ENCODE peak calls at places on chromosome 19, in seven cellular contexts. One of them, this sample, is unnamed.

GRCh38 chr19:768424-768823 is 17.5 kb downstream of the MISP start:
- DNase-seq in ovary: peak; percentile 48
- DNase-seq in neural progenitor cell: no peak
- DNase-seq in tibial artery: no peak
- DNase-seq in cardiac muscle cell: peak; percentile 30
- DNase-seq in hepatocyte: peak; percentile 79
- DNase-seq in ascending aorta: no peak
- DNase-seq in this sample: no peak

GRCh38 chr19:708154-709141 is at the start of gene PALM:
- DNase-seq in ascending aorta: no peak
- DNase-seq in cardiac muscle cell: peak; percentile 81
- DNase-seq in ovary: peak; percentile 76
- DNase-seq in hepatocyte: peak; percentile 80
- DNase-seq in neural progenitor cell: peak; percentile 80
- DNase-seq in tibial artery: no peak
- DNase-seq in this sample: no peak

GRCh38 chr19:48403606-48404005 is 10.1 kb downstream of the GRIN2D start:
- DNase-seq in neural progenitor cell: peak; percentile 80
- DNase-seq in ovary: no peak
- DNase-seq in hepatocyte: peak; percentile 70
- DNase-seq in tibial artery: peak; percentile 36
- DNase-seq in cardiac muscle cell: peak; percentile 77
- DNase-seq in ascending aorta: no peak
- DNase-seq in this sample: peak; percentile 63

GRCh38 chr19:44878119-44878865 is 12.8 kb upstream of the TOMM40 start:
- DNase-seq in cardiac muscle cell: no peak
- DNase-seq in ascending aorta: no peak
- DNase-seq in hepatocyte: no peak
- DNase-seq in tibial artery: no peak
- DNase-seq in ovary: no peak
- DNase-seq in neural progenitor cell: no peak
- DNase-seq in this sample: no peak

GRCh38 chr19:1149259-1150045 is 24.6 kb downstream of the SBNO2 start:
- DNase-seq in hepatocyte: no peak
- DNase-seq in ovary: no peak
- DNase-seq in neural progenitor cell: no peak
- DNase-seq in cardiac muscle cell: no peak
- DNase-seq in ascending aorta: no peak
- DNase-seq in tibial artery: no peak
- DNase-seq in this sample: no peak

GRCh38 chr19:28869459-28869858 is 343.5 kb downstream of the UQCRFS1 start:
- DNase-seq in hepatocyte: no peak
- DNase-seq in ovary: no peak
- DNase-seq in tibial artery: no peak
- DNase-seq in ascending aorta: no peak
- DNase-seq in neural progenitor cell: no peak
- DNase-seq in cardiac muscle cell: no peak
- DNase-seq in this sample: no peak

GRCh38 chr19:31354316-31354715 is 5.1 kb upstream of the TSHZ3 start:
- DNase-seq in ovary: no peak
- DNase-seq in neural progenitor cell: no peak
- DNase-seq in cardiac muscle cell: no peak
- DNase-seq in hepatocyte: no peak
- DNase-seq in tibial artery: no peak
- DNase-seq in ascending aorta: no peak
- DNase-seq in this sample: no peak

GRCh38 chr19:51124216-51124615 is 490 bp upstream of the SIGLEC9 start:
- DNase-seq in ovary: no peak
- DNase-seq in neural progenitor cell: no peak
- DNase-seq in tibial artery: no peak
- DNase-seq in hepatocyte: no peak
- DNase-seq in cardiac muscle cell: no peak
- DNase-seq in ascending aorta: no peak
- DNase-seq in this sample: no peak

GRCh38 chr19:32178841-32179410 is 166.5 kb upstream of the ZNF507 start:
- DNase-seq in hepatocyte: no peak
- DNase-seq in ascending aorta: no peak
- DNase-seq in tibial artery: no peak
- DNase-seq in ovary: no peak
- DNase-seq in neural progenitor cell: no peak
- DNase-seq in cardiac muscle cell: no peak
- DNase-seq in this sample: no peak

GRCh38 chr19:23409392-23410048 is 14.2 kb upstream of the ZNF91 start:
- DNase-seq in ovary: no peak
- DNase-seq in ascending aorta: no peak
- DNase-seq in cardiac muscle cell: no peak
- DNase-seq in neural progenitor cell: no peak
- DNase-seq in hepatocyte: no peak
- DNase-seq in tibial artery: no peak
- DNase-seq in this sample: no peak

GRCh38 chr19:2221250-2221831 is 14.8 kb downstream of the PLEKHJ1 start:
- DNase-seq in tibial artery: no peak
- DNase-seq in hepatocyte: no peak
- DNase-seq in ascending aorta: no peak
- DNase-seq in ovary: no peak
- DNase-seq in cardiac muscle cell: no peak
- DNase-seq in neural progenitor cell: no peak
- DNase-seq in this sample: no peak

GRCh38 chr19:15448014-15448777 is 1.6 kb downstream of the WIZ start:
- DNase-seq in ovary: peak; percentile 56
- DNase-seq in cardiac muscle cell: no peak
- DNase-seq in tibial artery: no peak
- DNase-seq in neural progenitor cell: no peak
- DNase-seq in ascending aorta: no peak
- DNase-seq in hepatocyte: no peak
- DNase-seq in this sample: no peak

GRCh38 chr19:50333737-50334617 is 4.8 kb upstream of the KCNC3 start:
- DNase-seq in hepatocyte: peak; percentile 91
- DNase-seq in ovary: peak; percentile 71
- DNase-seq in neural progenitor cell: peak; percentile 86
- DNase-seq in tibial artery: peak; percentile 33
- DNase-seq in ascending aorta: no peak
- DNase-seq in cardiac muscle cell: peak; percentile 86
- DNase-seq in this sample: peak; percentile 99

GRCh38 chr19:52190679-52191293 is 934 bp downstream of the PPP2R1A start:
- DNase-seq in tibial artery: no peak
- DNase-seq in hepatocyte: no peak
- DNase-seq in cardiac muscle cell: no peak
- DNase-seq in ovary: peak; percentile 53
- DNase-seq in neural progenitor cell: peak; percentile 38
- DNase-seq in ascending aorta: no peak
- DNase-seq in this sample: no peak

GRCh38 chr19:38634757-38635482 is 12.5 kb upstream of the ACTN4 start:
- DNase-seq in cardiac muscle cell: peak; percentile 69
- DNase-seq in ovary: peak; percentile 85
- DNase-seq in hepatocyte: peak; percentile 76
- DNase-seq in neural progenitor cell: peak; percentile 67
- DNase-seq in ascending aorta: no peak
- DNase-seq in tibial artery: peak; percentile 63
- DNase-seq in this sample: peak; percentile 72

GRCh38 chr19:16266586-16266942 is 58.1 kb upstream of the KLF2 start:
- DNase-seq in ovary: no peak
- DNase-seq in ascending aorta: no peak
- DNase-seq in cardiac muscle cell: no peak
- DNase-seq in neural progenitor cell: no peak
- DNase-seq in hepatocyte: no peak
- DNase-seq in tibial artery: no peak
- DNase-seq in this sample: no peak

GRCh38 chr19:15466851-15467733 is 2.7 kb upstream of the RASAL3 start:
- DNase-seq in neural progenitor cell: no peak
- DNase-seq in hepatocyte: no peak
- DNase-seq in tibial artery: no peak
- DNase-seq in cardiac muscle cell: no peak
- DNase-seq in ovary: no peak
- DNase-seq in ascending aorta: no peak
- DNase-seq in this sample: no peak

GRCh38 chr19:37470216-37470615 is 1.1 kb downstream of the ZNF570 start:
- DNase-seq in tibial artery: no peak
- DNase-seq in cardiac muscle cell: no peak
- DNase-seq in ovary: no peak
- DNase-seq in hepatocyte: no peak
- DNase-seq in neural progenitor cell: no peak
- DNase-seq in ascending aorta: no peak
- DNase-seq in this sample: no peak

GRCh38 chr19:39263912-39264305 is 4.3 kb upstream of the IFNL2 start:
- DNase-seq in cardiac muscle cell: no peak
- DNase-seq in ovary: no peak
- DNase-seq in tibial artery: no peak
- DNase-seq in hepatocyte: no peak
- DNase-seq in ascending aorta: no peak
- DNase-seq in neural progenitor cell: peak; percentile 23
- DNase-seq in this sample: no peak

GRCh38 chr19:39937094-39937493 is 2.7 kb upstream of the FCGBP start:
- DNase-seq in ascending aorta: no peak
- DNase-seq in tibial artery: no peak
- DNase-seq in ovary: no peak
- DNase-seq in cardiac muscle cell: no peak
- DNase-seq in hepatocyte: no peak
- DNase-seq in neural progenitor cell: no peak
- DNase-seq in this sample: no peak

GRCh38 chr19:45468159-45468651 is 409 bp downstream of the FOSB start:
- DNase-seq in ovary: peak; percentile 66
- DNase-seq in cardiac muscle cell: peak; percentile 44
- DNase-seq in tibial artery: no peak
- DNase-seq in ascending aorta: no peak
- DNase-seq in neural progenitor cell: peak; percentile 68
- DNase-seq in hepatocyte: peak; percentile 57
- DNase-seq in this sample: no peak

GRCh38 chr19:47109541-47110375 is 3.8 kb downstream of the ZC3H4 start:
- DNase-seq in ovary: no peak
- DNase-seq in neural progenitor cell: no peak
- DNase-seq in cardiac muscle cell: no peak
- DNase-seq in tibial artery: no peak
- DNase-seq in ascending aorta: no peak
- DNase-seq in hepatocyte: peak; percentile 57
- DNase-seq in this sample: no peak

GRCh38 chr19:48239120-48239519 is 16.6 kb downstream of the CARD8 start:
- DNase-seq in ascending aorta: no peak
- DNase-seq in hepatocyte: no peak
- DNase-seq in neural progenitor cell: no peak
- DNase-seq in ovary: no peak
- DNase-seq in cardiac muscle cell: no peak
- DNase-seq in tibial artery: no peak
- DNase-seq in this sample: no peak

GRCh38 chr19:38228491-38229439 is 4.7 kb upstream of the DPF1 start:
- DNase-seq in cardiac muscle cell: peak; percentile 71
- DNase-seq in hepatocyte: no peak
- DNase-seq in ascending aorta: no peak
- DNase-seq in neural progenitor cell: peak; percentile 87
- DNase-seq in ovary: no peak
- DNase-seq in tibial artery: no peak
- DNase-seq in this sample: no peak

GRCh38 chr19:31015778-31016177 is 333.5 kb downstream of the TSHZ3 start:
- DNase-seq in hepatocyte: no peak
- DNase-seq in ovary: no peak
- DNase-seq in tibial artery: no peak
- DNase-seq in neural progenitor cell: no peak
- DNase-seq in ascending aorta: no peak
- DNase-seq in cardiac muscle cell: no peak
- DNase-seq in this sample: no peak

GRCh38 chr19:7545904-7546303 is 10.4 kb downstream of the PNPLA6 start:
- DNase-seq in hepatocyte: no peak
- DNase-seq in ovary: no peak
- DNase-seq in ascending aorta: no peak
- DNase-seq in tibial artery: no peak
- DNase-seq in neural progenitor cell: no peak
- DNase-seq in cardiac muscle cell: no peak
- DNase-seq in this sample: no peak

GRCh38 chr19:48319647-48320537 is 5.5 kb upstream of the EMP3 start:
- DNase-seq in tibial artery: peak; percentile 85
- DNase-seq in hepatocyte: peak; percentile 86
- DNase-seq in neural progenitor cell: peak; percentile 92
- DNase-seq in ovary: peak; percentile 80
- DNase-seq in cardiac muscle cell: peak; percentile 91
- DNase-seq in ascending aorta: no peak
- DNase-seq in this sample: peak; percentile 76

GRCh38 chr19:15087182-15087581 is 5.2 kb downstream of the OR1I1 start:
- DNase-seq in tibial artery: no peak
- DNase-seq in hepatocyte: no peak
- DNase-seq in ovary: no peak
- DNase-seq in cardiac muscle cell: no peak
- DNase-seq in neural progenitor cell: no peak
- DNase-seq in ascending aorta: no peak
- DNase-seq in this sample: no peak

GRCh38 chr19:18068395-18068794 is 18.3 kb downstream of the IL12RB1 start:
- DNase-seq in ascending aorta: no peak
- DNase-seq in cardiac muscle cell: no peak
- DNase-seq in hepatocyte: no peak
- DNase-seq in ovary: no peak
- DNase-seq in tibial artery: no peak
- DNase-seq in neural progenitor cell: no peak
- DNase-seq in this sample: no peak
- TF ChIP-seq CTCF in ascending aorta: no peak
- TF ChIP-seq CTCF in cardiac muscle cell: no peak
- TF ChIP-seq CTCF in hepatocyte: no peak
- TF ChIP-seq CTCF in ovary: no peak
- TF ChIP-seq CTCF in tibial artery: no peak
- TF ChIP-seq CTCF in neural progenitor cell: no peak
- TF ChIP-seq CTCF in this sample: no peak

DNA sequence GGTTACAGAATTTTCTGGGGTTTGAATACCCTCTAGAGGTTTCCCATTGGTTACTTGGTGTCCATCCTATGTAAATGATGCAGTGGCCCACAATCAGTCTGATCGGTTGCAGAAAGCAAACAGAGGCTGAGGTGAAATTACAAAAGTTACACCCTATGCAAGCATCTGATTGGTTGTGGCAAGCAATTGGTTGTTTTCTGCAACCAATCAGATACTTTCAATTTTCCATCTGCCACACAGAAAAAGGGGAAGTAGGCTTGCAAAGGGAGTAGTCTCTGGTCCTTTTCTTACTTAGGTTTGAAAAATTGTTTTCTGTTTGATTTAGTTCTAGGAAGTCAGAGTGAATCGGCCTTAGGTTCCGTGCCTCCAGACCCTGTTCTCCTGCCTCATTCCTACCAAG is 93.1 kb downstream of the WTIP start:
- DNase-seq in ascending aorta: no peak
- DNase-seq in hepatocyte: no peak
- DNase-seq in cardiac muscle cell: no peak
- DNase-seq in neural progenitor cell: no peak
- DNase-seq in ovary: no peak
- DNase-seq in tibial artery: no peak
- DNase-seq in this sample: no peak
- H3K27ac ChIP-seq in ascending aorta: no peak overlapping the region
- H3K27ac ChIP-seq in hepatocyte: no peak overlapping the region
- H3K27ac ChIP-seq in cardiac muscle cell: no peak overlapping the region
- H3K27ac ChIP-seq in neural progenitor cell: no peak overlapping the region
- H3K27ac ChIP-seq in ovary: no peak overlapping the region
- H3K27ac ChIP-seq in tibial artery: no peak overlapping the region
- H3K27ac ChIP-seq in this sample: no peak overlapping the region

GRCh38 chr19:10835754-10836477 is at the start of gene TMED1:
- DNase-seq in ascending aorta: peak; percentile 91
- DNase-seq in ovary: peak; percentile 99
- DNase-seq in neural progenitor cell: peak; percentile 100
- DNase-seq in hepatocyte: peak; percentile 100
- DNase-seq in tibial artery: peak; percentile 96
- DNase-seq in cardiac muscle cell: peak; percentile 100
- DNase-seq in this sample: peak; percentile 93
- TF ChIP-seq CTCF in ascending aorta: peak; percentile 46
- TF ChIP-seq CTCF in ovary: peak; percentile 76
- TF ChIP-seq CTCF in neural progenitor cell: peak; percentile 40
- TF ChIP-seq CTCF in hepatocyte: peak; percentile 13
- TF ChIP-seq CTCF in tibial artery: peak; percentile 17
- TF ChIP-seq CTCF in cardiac muscle cell: peak; percentile 18
- TF ChIP-seq CTCF in this sample: no peak

GRCh38 chr19:42287017-42287825 is 14.7 kb upstream of the PRR19 start:
- DNase-seq in tibial artery: no peak
- DNase-seq in ovary: peak; percentile 40
- DNase-seq in cardiac muscle cell: no peak
- DNase-seq in hepatocyte: no peak
- DNase-seq in neural progenitor cell: no peak
- DNase-seq in ascending aorta: no peak
- DNase-seq in this sample: no peak
- H3K27ac ChIP-seq in tibial artery: peak overlapping the region; percentile 93
- H3K27ac ChIP-seq in ovary: peak overlapping the region; percentile 78
- H3K27ac ChIP-seq in cardiac muscle cell: no peak overlapping the region
- H3K27ac ChIP-seq in hepatocyte: no peak overlapping the region
- H3K27ac ChIP-seq in neural progenitor cell: no peak overlapping the region
- H3K27ac ChIP-seq in ascending aorta: peak overlapping the region; percentile 72
- H3K27ac ChIP-seq in this sample: peak overlapping the region; percentile 100

This sample was measured in RWPE1.